ENCODE peak calls at places on chromosomes 12 and 14, in four cellular contexts. J, N, I and B are unnamed samples.

GRCh38 chr14:58942516-58942915 is 246.0 kb upstream of the DAAM1 start:
- DNase-seq in J (no peak), N (no peak), I (no peak), B (no peak)

GRCh38 chr12:42607584-42607984 is 18.0 kb upstream of the PRICKLE1 start:
- DNase-seq in J (no peak), N (peak), I (no peak), B (no peak)

GRCh38 chr12:7602287-7602686 is 63.4 kb downstream of the APOBEC1 start:
- DNase-seq in J (no peak), N (peak), I (no peak), B (no peak)

GRCh38 chr12:26406813-26407212 is 211.4 kb downstream of the SSPN start:
- DNase-seq in J (no peak), N (no peak), I (no peak), B (no peak)

GRCh38 chr14:63163306-63163705 is 40.9 kb upstream of the RHOJ start:
- DNase-seq in J (no peak), N (no peak), I (no peak), B (no peak)

GRCh38 chr14:69079747-69080146 is 73.2 kb downstream of the DCAF5 start:
- DNase-seq in J (no peak), N (no peak), I (no peak), B (no peak)

GRCh38 chr14:73168274-73168673 is 32.0 kb downstream of the PSEN1 start:
- DNase-seq in J (no peak), N (no peak), I (no peak), B (no peak)

GRCh38 chr14:94394594-94395305 is 6.3 kb upstream of the SERPINA1 start:
- DNase-seq in J (peak), N (no peak), I (no peak), B (no peak)

GRCh38 chr12:123261196-123261595 is 10.5 kb downstream of the CDK2AP1 start:
- DNase-seq in J (no peak), N (no peak), I (no peak), B (no peak)

GRCh38 chr12:94614288-94614721 is 36.1 kb downstream of the TMCC3 start:
- DNase-seq in J (no peak), N (no peak), I (no peak), B (peak)

GRCh38 chr12:77213316-77213715 is 147.9 kb upstream of the E2F7 start:
- DNase-seq in J (no peak), N (no peak), I (no peak), B (no peak)

GRCh38 chr14:88706425-88706824 is 86.3 kb downstream of the EML5 start:
- DNase-seq in J (no peak), N (no peak), I (no peak), B (no peak)

GRCh38 chr14:24058260-24058950 is 6.6 kb downstream of the CARMIL3 start:
- DNase-seq in J (peak), N (peak), I (peak), B (peak)
- TF ChIP-seq CREB1 in J (no peak), N (no peak), I (no peak), B (no peak)

GRCh38 chr12:32051511-32052299 is 54.9 kb upstream of the BICD1 start:
- DNase-seq in J (no peak), N (peak), I (no peak), B (no peak)
- TF ChIP-seq JUN in J (no peak), N (peak), I (no peak), B (no peak)

GRCh38 chr12:126114420-126114819 is 1049.2 kb downstream of the AACS start:
- DNase-seq in J (no peak), N (no peak), I (no peak), B (no peak)
- TF ChIP-seq CREB1 in J (no peak), N (no peak), I (no peak), B (no peak)

GRCh38 chr12:109732321-109733305 is 19.0 kb downstream of the FAM222A start:
- DNase-seq in J (no peak), N (no peak), I (peak), B (peak)
- TF ChIP-seq JUN in J (no peak), N (no peak), I (no peak), B (no peak)

GRCh38 chr12:98399532-98399931 is 115.9 kb upstream of the TMPO start:
- DNase-seq in J (peak), N (peak), I (no peak), B (peak)
- TF ChIP-seq CREB1 in J (no peak), N (no peak), I (no peak), B (no peak)